ENCODE peak calls at places on chromosome 22, in eight cellular contexts. R, A, Z, S, W, L, H and J are unnamed samples.

GRCh38 chr22:46958191-46958590 is 195.7 kb downstream of the TBC1D22A start:
- DNase-seq in R (no peak), W (no peak), S (no peak), L (no peak), Z (no peak), A (no peak), H (no peak), J (no peak)

GRCh38 chr22:36536717-36537116 is 7.8 kb upstream of the EIF3D start:
- DNase-seq in W (no peak), R (no peak), A (no peak), L (no peak), S (no peak), H (no peak), Z (no peak), J (no peak)

GRCh38 chr22:36406139-36406538 is 18.4 kb upstream of the MYH9 start:
- DNase-seq in H (no peak), W (no peak), Z (peak), L (no peak), S (no peak), A (no peak), R (peak), J (peak)

GRCh38 chr22:45638197-45638596 is 33.4 kb upstream of the ATXN10 start:
- DNase-seq in Z (no peak), A (no peak), R (no peak), S (no peak), W (no peak), L (no peak), H (no peak), J (no peak)

GRCh38 chr22:20576445-20576816 is 69.0 kb downstream of the MED15 start:
- DNase-seq in H (no peak), L (no peak), W (no peak), A (no peak), S (no peak), Z (peak), R (no peak), J (peak)

GRCh38 chr22:36323182-36323854 is 64.4 kb downstream of the MYH9 start:
- DNase-seq in H (no peak), A (no peak), W (no peak), Z (no peak), S (no peak), L (peak), R (no peak), J (no peak)

GRCh38 chr22:43273902-43274484 is 69.2 kb downstream of the SCUBE1 start:
- DNase-seq in H (no peak), A (peak), W (peak), S (peak), R (peak), L (peak), Z (peak), J (peak)

GRCh38 chr22:38735126-38735464 is 20.7 kb downstream of the SUN2 start:
- DNase-seq in Z (no peak), H (no peak), W (no peak), A (no peak), S (no peak), R (no peak), L (no peak), J (no peak)

GRCh38 chr22:29457730-29458129 is 19.3 kb downstream of the RFPL1 start:
- DNase-seq in Z (no peak), W (no peak), S (peak), A (peak), H (no peak), L (no peak), R (no peak), J (peak)

GRCh38 chr22:38706101-38706884 is 549 bp downstream of the GTPBP1 start:
- DNase-seq in H (no peak), Z (no peak), W (no peak), L (no peak), A (no peak), R (no peak), S (peak), J (no peak)

GRCh38 chr22:35627267-35628041 is 10.3 kb upstream of the MB start:
- DNase-seq in L (peak), A (peak), W (peak), S (peak), H (peak), R (peak), Z (no peak), J (peak)

GRCh38 chr22:31650391-31650790 is 11.6 kb downstream of the PISD start:
- DNase-seq in H (no peak), A (no peak), R (peak), S (no peak), Z (peak), W (peak), L (no peak), J (no peak)

GRCh38 chr22:37126882-37127281 is 17.4 kb upstream of the TMPRSS6 start:
- DNase-seq in A (no peak), H (no peak), W (no peak), L (no peak), Z (no peak), R (no peak), S (peak), J (no peak)

GRCh38 chr22:20549232-20549841 is 41.9 kb downstream of the MED15 start:
- DNase-seq in H (peak), Z (no peak), R (no peak), W (no peak), L (peak), A (no peak), S (no peak), J (peak)

GRCh38 chr22:36029406-36029755 is 757 bp upstream of the RBFOX2 start:
- DNase-seq in A (no peak), H (no peak), W (no peak), S (no peak), R (no peak), L (no peak), Z (no peak), J (peak)

GRCh38 chr22:17097701-17098100 is 12.9 kb downstream of the IL17RA start:
- DNase-seq in H (no peak), R (no peak), L (no peak), A (no peak), Z (no peak), W (no peak), S (no peak), J (no peak)

GRCh38 chr22:36337365-36338130 is 50.2 kb downstream of the MYH9 start:
- DNase-seq in W (no peak), A (no peak), L (no peak), H (no peak), S (no peak), R (no peak), Z (no peak), J (peak)

GRCh38 chr22:17707526-17707925 is 66.7 kb downstream of the BID start:
- DNase-seq in A (no peak), W (no peak), L (no peak), H (no peak), Z (no peak), S (no peak), R (no peak), J (no peak)

GRCh38 chr22:27984001-27984695 is 65.1 kb upstream of the PITPNB start:
- DNase-seq in W (no peak), S (no peak), L (no peak), H (no peak), A (no peak), Z (no peak), R (no peak), J (no peak)

GRCh38 chr22:32764330-32765116 is 37.0 kb upstream of the TIMP3 start:
- DNase-seq in W (no peak), H (no peak), R (peak), Z (peak), L (peak), A (no peak), S (no peak), J (no peak)

GRCh38 chr22:22935056-22935545 is 47.5 kb downstream of the IGLL5 start:
- DNase-seq in H (no peak), R (no peak), W (no peak), L (no peak), A (peak), Z (no peak), S (no peak), J (no peak)

GRCh38 chr22:26658671-26659478 is 1.5 kb downstream of the MIAT start:
- DNase-seq in W (peak), H (no peak), Z (peak), R (peak), A (peak), L (no peak), S (peak), J (peak)

GRCh38 chr22:25650834-25651233 is 86.4 kb downstream of the GRK3 start:
- DNase-seq in H (no peak), W (no peak), A (peak), Z (peak), R (no peak), L (no peak), S (no peak), J (peak)

GRCh38 chr22:20432244-20432686 is 5.4 kb downstream of the SCARF2 start:
- DNase-seq in W (no peak), A (no peak), H (no peak), L (no peak), R (no peak), S (peak), Z (no peak), J (no peak)

GRCh38 chr22:21568207-21569075 is 927 bp downstream of the UBE2L3 start:
- DNase-seq in R (no peak), Z (peak), H (no peak), S (peak), W (no peak), A (peak), L (no peak), J (peak)